ENCODE peak calls at places on chromosomes 4 and X, in seven cellular contexts. One of them, this sample, is unnamed.
A peak's percentile ranks its signal among the peaks of the same experiment; 100 is the strongest.

GRCh38 chr4:141022221-141022760 is 111.0 kb downstream of the RNF150 start:
- DNase-seq in adipocyte: peak; percentile 46
- DNase-seq in tibial artery: no peak
- DNase-seq in cardiac fibroblast: no peak
- DNase-seq in B cell: no peak
- DNase-seq in iPS-NIHi11: no peak
- DNase-seq in NCI-H82: peak; percentile 66
- DNase-seq in this sample: no peak

GRCh38 chr4:124903995-124904722 is 191.6 kb upstream of the ANKRD50 start:
- DNase-seq in adipocyte: peak; percentile 81
- DNase-seq in tibial artery: peak; percentile 26
- DNase-seq in cardiac fibroblast: peak; percentile 63
- DNase-seq in B cell: no peak
- DNase-seq in iPS-NIHi11: peak; percentile 29
- DNase-seq in NCI-H82: peak; percentile 28
- DNase-seq in this sample: no peak

GRCh38 chrX:121570072-121570841 is 522.8 kb downstream of the GLUD2 start:
- DNase-seq in adipocyte: no peak
- DNase-seq in tibial artery: no peak
- DNase-seq in cardiac fibroblast: peak; percentile 42
- DNase-seq in B cell: no peak
- DNase-seq in iPS-NIHi11: no peak
- DNase-seq in NCI-H82: no peak
- DNase-seq in this sample: no peak

GRCh38 chr4:2433609-2434350 is 15.0 kb downstream of the CFAP99 start:
- DNase-seq in adipocyte: no peak
- DNase-seq in tibial artery: no peak
- DNase-seq in cardiac fibroblast: no peak
- DNase-seq in B cell: no peak
- DNase-seq in iPS-NIHi11: no peak
- DNase-seq in NCI-H82: no peak
- DNase-seq in this sample: no peak

GRCh38 chr4:15779336-15779735 is 1.2 kb downstream of the CD38 start:
- DNase-seq in adipocyte: peak; percentile 69
- DNase-seq in tibial artery: peak; percentile 83
- DNase-seq in cardiac fibroblast: peak; percentile 75
- DNase-seq in B cell: no peak
- DNase-seq in iPS-NIHi11: peak; percentile 70
- DNase-seq in NCI-H82: peak; percentile 43
- DNase-seq in this sample: peak; percentile 43

GRCh38 chr4:185068837-185069236 is 50.5 kb downstream of the HELT start:
- DNase-seq in adipocyte: no peak
- DNase-seq in tibial artery: no peak
- DNase-seq in cardiac fibroblast: no peak
- DNase-seq in B cell: no peak
- DNase-seq in iPS-NIHi11: peak; percentile 40
- DNase-seq in NCI-H82: no peak
- DNase-seq in this sample: peak; percentile 38

GRCh38 chrX:65634732-65635131 is 32.7 kb upstream of the MSN start:
- DNase-seq in adipocyte: no peak
- DNase-seq in tibial artery: no peak
- DNase-seq in cardiac fibroblast: no peak
- DNase-seq in B cell: no peak
- DNase-seq in iPS-NIHi11: no peak
- DNase-seq in NCI-H82: no peak
- DNase-seq in this sample: no peak

GRCh38 chrX:50613846-50614245 is 143.2 kb upstream of the DGKK start:
- DNase-seq in adipocyte: no peak
- DNase-seq in tibial artery: no peak
- DNase-seq in cardiac fibroblast: peak; percentile 53
- DNase-seq in B cell: no peak
- DNase-seq in iPS-NIHi11: no peak
- DNase-seq in NCI-H82: no peak
- DNase-seq in this sample: no peak

GRCh38 chr4:154506253-154506652 is 14.7 kb upstream of the DCHS2 start:
- DNase-seq in adipocyte: peak; percentile 74
- DNase-seq in tibial artery: no peak
- DNase-seq in cardiac fibroblast: peak; percentile 59
- DNase-seq in B cell: peak; percentile 50
- DNase-seq in iPS-NIHi11: peak; percentile 27
- DNase-seq in NCI-H82: peak; percentile 29
- DNase-seq in this sample: no peak

GRCh38 chr4:145863191-145863590 is 75.4 kb downstream of the ZNF827 start:
- DNase-seq in adipocyte: no peak
- DNase-seq in tibial artery: no peak
- DNase-seq in cardiac fibroblast: peak; percentile 25
- DNase-seq in B cell: no peak
- DNase-seq in iPS-NIHi11: no peak
- DNase-seq in NCI-H82: no peak
- DNase-seq in this sample: no peak

GRCh38 chr4:86481429-86481828 is 112.7 kb upstream of the PTPN13 start:
- DNase-seq in adipocyte: no peak
- DNase-seq in tibial artery: no peak
- DNase-seq in cardiac fibroblast: no peak
- DNase-seq in B cell: no peak
- DNase-seq in iPS-NIHi11: no peak
- DNase-seq in NCI-H82: no peak
- DNase-seq in this sample: no peak

GRCh38 chr4:143773998-143774898 is 73.8 kb upstream of the FREM3 start:
- DNase-seq in adipocyte: peak; percentile 78
- DNase-seq in tibial artery: peak; percentile 27
- DNase-seq in cardiac fibroblast: peak; percentile 71
- DNase-seq in B cell: peak; percentile 72
- DNase-seq in iPS-NIHi11: peak; percentile 62
- DNase-seq in NCI-H82: peak; percentile 61
- DNase-seq in this sample: peak; percentile 75